ENCODE peak calls at places on chromosome 12, in eight cellular contexts. U is fibroblast of lung, O is BJ, Q is H1, F is tibial artery, M is HepG2, X is aorta, N is colonic mucosa. D is an unnamed sample.

GRCh38 chr12:128818065-128819022 is 5.4 kb downstream of the SLC15A4 start:
- DNase-seq in Q (no peak), X (peak; percentile 74), O (no peak), M (no peak), F (no peak), U (peak; percentile 85), N (no peak), D (no peak)

GRCh38 chr12:130922584-130922983 is 31.1 kb upstream of the ADGRD1 start:
- DNase-seq in Q (no peak), M (no peak), N (no peak), F (no peak), X (no peak), O (no peak), U (no peak), D (no peak)

GRCh38 chr12:108568653-108569154 is 6.3 kb downstream of the ISCU start:
- DNase-seq in N (peak; percentile 17), X (no peak), U (no peak), Q (no peak), M (no peak), F (no peak), O (no peak), D (no peak)

GRCh38 chr12:22986997-22987396 is 362.0 kb downstream of the ETNK1 start:
- DNase-seq in F (no peak), O (no peak), U (peak; percentile 67), M (no peak), Q (no peak), X (no peak), N (no peak), D (no peak)

GRCh38 chr12:47896633-47897032 is 8.2 kb downstream of the VDR start:
- DNase-seq in F (no peak), M (no peak), U (no peak), Q (no peak), N (peak; percentile 83), X (no peak), O (no peak), D (peak; percentile 46)

GRCh38 chr12:122322501-122322900 is 56.2 kb upstream of the VPS33A start:
- DNase-seq in O (no peak), M (no peak), N (no peak), F (no peak), Q (no peak), U (peak; percentile 52), X (no peak), D (no peak)

GRCh38 chr12:130702966-130703732 is 12.9 kb downstream of the RIMBP2 start:
- DNase-seq in N (no peak), O (no peak), Q (no peak), M (no peak), U (no peak), F (peak; percentile 11), X (no peak), D (no peak)

GRCh38 chr12:131042848-131043245 is 89.1 kb downstream of the ADGRD1 start:
- DNase-seq in Q (no peak), X (no peak), N (no peak), O (no peak), F (no peak), U (no peak), M (no peak), D (peak; percentile 53)

GRCh38 chr12:27343255-27344000 is 10.8 kb downstream of the BMAL2 start:
- DNase-seq in N (no peak), X (no peak), Q (no peak), O (peak; percentile 65), F (no peak), U (peak; percentile 97), M (no peak), D (no peak)

GRCh38 chr12:80937391-80938238 is at the start of gene LIN7A:
- DNase-seq in Q (peak; percentile 10), N (peak; percentile 17), O (no peak), F (peak; percentile 25), X (peak; percentile 51), U (peak; percentile 46), M (peak; percentile 18), D (peak; percentile 67)

GRCh38 chr12:108838194-108839010 is 19.0 kb downstream of the SSH1 start:
- DNase-seq in F (peak; percentile 91), U (peak; percentile 100), Q (peak; percentile 73), M (peak; percentile 80), X (peak; percentile 96), N (peak; percentile 53), O (peak; percentile 100), D (no peak)

GRCh38 chr12:24728366-24728765 is 220.5 kb downstream of the BCAT1 start:
- DNase-seq in N (no peak), O (no peak), U (peak; percentile 35), Q (no peak), M (peak; percentile 18), F (no peak), X (no peak), D (no peak)

GRCh38 chr12:47773858-47774580 is 981 bp downstream of the SLC48A1 start:
- DNase-seq in U (no peak), F (no peak), O (no peak), N (no peak), Q (no peak), M (no peak), X (no peak), D (peak; percentile 78)

GRCh38 chr12:91219511-91219910 is 36.9 kb upstream of the DCN start:
- DNase-seq in X (no peak), Q (no peak), N (no peak), M (no peak), O (no peak), U (peak; percentile 19), F (no peak), D (no peak)

GRCh38 chr12:45105996-45106395 is 55.1 kb upstream of the DBX2 start:
- DNase-seq in U (no peak), M (no peak), X (no peak), Q (no peak), F (no peak), N (no peak), O (no peak), D (no peak)

GRCh38 chr12:75239987-75240386 is 30.3 kb upstream of the KCNC2 start:
- DNase-seq in F (no peak), N (no peak), O (no peak), Q (no peak), X (no peak), U (no peak), M (no peak), D (no peak)

GRCh38 chr12:22544038-22544979 is at the start of gene C2CD5:
- DNase-seq in M (peak; percentile 95), Q (peak; percentile 93), X (peak; percentile 99), F (peak; percentile 96), O (peak; percentile 77), U (peak; percentile 98), N (peak; percentile 98), D (peak; percentile 85)

GRCh38 chr12:2113501-2113912 is 60.7 kb downstream of the CACNA1C start:
- DNase-seq in F (no peak), U (no peak), O (no peak), X (peak; percentile 43), Q (no peak), N (no peak), M (no peak), D (no peak)

GRCh38 chr12:123337053-123337452 is 27.6 kb downstream of the SBNO1 start:
- DNase-seq in X (no peak), U (no peak), O (no peak), Q (no peak), F (no peak), M (no peak), N (no peak), D (no peak)
- H3K36me3 ChIP-seq in X (peaks cover 4% of the 10 kb centered on the region), U (peaks cover 3% of the 10 kb centered on the region), O (peaks cover 11% of the 10 kb centered on the region), Q (peaks cover 59% of the 10 kb centered on the region), F (peaks cover 33% of the 10 kb centered on the region), M (peaks cover 67% of the 10 kb centered on the region), N (peaks cover 7% of the 10 kb centered on the region), D (peaks cover 19% of the 10 kb centered on the region)

GRCh38 chr12:124829008-124829707 is 34.5 kb downstream of the SCARB1 start:
- DNase-seq in U (peak; percentile 86), F (no peak), N (no peak), O (peak; percentile 73), M (peak; percentile 93), X (no peak), Q (no peak), D (no peak)
- H3K4me3 ChIP-seq in U (no peak overlapping the region), F (no peak overlapping the region), N (no peak overlapping the region), O (no peak overlapping the region), M (peak overlapping the region; percentile 65), X (no peak overlapping the region), Q (no peak overlapping the region), D (no peak overlapping the region)

GRCh38 chr12:15856097-15856982 is 25.8 kb upstream of the STRAP start:
- DNase-seq in N (peak; percentile 78), O (no peak), U (peak; percentile 50), X (no peak), F (peak; percentile 36), M (peak; percentile 63), Q (no peak), D (no peak)
- H3K27me3 ChIP-seq in N (no peaks in the 10 kb centered on the region), O (no peaks in the 10 kb centered on the region), U (no peaks in the 10 kb centered on the region), X (no peaks in the 10 kb centered on the region), F (no peaks in the 10 kb centered on the region), M (no peaks in the 10 kb centered on the region), Q (no peaks in the 10 kb centered on the region), D (no peaks in the 10 kb centered on the region)

GRCh38 chr12:111457071-111457470 is 51.3 kb downstream of the SH2B3 start:
- DNase-seq in M (no peak), N (no peak), U (no peak), X (no peak), Q (no peak), F (no peak), O (no peak), D (peak; percentile 13)

GRCh38 chr12:111455448-111456320 is 50.0 kb downstream of the SH2B3 start:
- DNase-seq in N (no peak), M (no peak), U (peak; percentile 69), O (no peak), Q (no peak), X (no peak), F (no peak), D (peak; percentile 8)

GRCh38 chr12:111457577-111457976 is 51.9 kb downstream of the SH2B3 start:
- DNase-seq in F (no peak), X (no peak), O (no peak), U (no peak), M (no peak), N (no peak), Q (no peak), D (peak; percentile 12)

GRCh38 chr12:111462134-111462821 is 56.6 kb downstream of the SH2B3 start:
- DNase-seq in F (no peak), O (peak; percentile 89), M (no peak), N (no peak), X (no peak), U (peak; percentile 71), Q (no peak), D (no peak)

GRCh38 chr12:111458773-111459172 is 53.0 kb downstream of the SH2B3 start:
- DNase-seq in X (no peak), M (no peak), Q (no peak), O (no peak), F (no peak), N (no peak), U (no peak), D (no peak)
- H3K36me3 ChIP-seq in X (peaks cover 4% of the 10 kb centered on the region), M (peaks cover 67% of the 10 kb centered on the region), Q (peaks cover 27% of the 10 kb centered on the region), O (peaks cover 14% of the 10 kb centered on the region), F (peaks cover 74% of the 10 kb centered on the region), N (peaks cover 19% of the 10 kb centered on the region), U (peaks cover 19% of the 10 kb centered on the region), D (peaks cover 18% of the 10 kb centered on the region)

GRCh38 chr12:111993290-111994150 is 19.4 kb downstream of the TMEM116 start:
- DNase-seq in M (no peak), X (no peak), N (no peak), Q (no peak), F (no peak), U (no peak), O (no peak), D (no peak)
- H3K4me3 ChIP-seq in M (no peak overlapping the region), X (no peak overlapping the region), N (no peak overlapping the region), Q (no peak overlapping the region), F (no peak overlapping the region), U (no peak overlapping the region), O (no peak overlapping the region), D (no peak overlapping the region)

GRCh38 chr12:113459981-113460380 is 11.7 kb downstream of the LHX5 start:
- DNase-seq in M (no peak), X (no peak), F (no peak), Q (no peak), N (no peak), O (no peak), U (no peak), D (no peak)
- H3K27me3 ChIP-seq in M (peaks cover 26% of the 10 kb centered on the region), X (no peaks in the 10 kb centered on the region), F (peaks cover under 1% of the 10 kb centered on the region), Q (peaks cover 28% of the 10 kb centered on the region), N (peaks cover 32% of the 10 kb centered on the region), O (peaks cover 35% of the 10 kb centered on the region), U (peaks cover 23% of the 10 kb centered on the region), D (peaks cover 36% of the 10 kb centered on the region)

D was measured in H7.